ENCODE peak calls at places on chromosomes 5 and 9, in six cellular contexts. N, O, X, D, B and H are unnamed samples.
A peak's percentile ranks its signal among the peaks of the same experiment; 100 is the strongest.

GRCh38 chr9:111282940-111283339 is 47.1 kb downstream of the OR2K2 start:
- ATAC-seq in N (no peak), O (peak; percentile 36), X (no peak), D (no peak), B (no peak), H (peak; percentile 25)

GRCh38 chr9:37746448-37747270 is 6.9 kb upstream of the TRMT10B start:
- ATAC-seq in N (no peak), O (no peak), X (peak; percentile 60), D (peak; percentile 41), B (no peak), H (no peak)

GRCh38 chr5:123170816-123171345 is 81.8 kb downstream of the PRDM6 start:
- ATAC-seq in N (no peak), O (no peak), X (no peak), D (no peak), B (no peak), H (no peak)

GRCh38 chr9:110214090-110214489 is 6.1 kb upstream of the C9orf152 start:
- ATAC-seq in N (no peak), O (no peak), X (peak; percentile 85), D (no peak), B (no peak), H (no peak)

GRCh38 chr5:152443935-152444334 is 38.9 kb upstream of the NMUR2 start:
- ATAC-seq in N (no peak), O (no peak), X (no peak), D (no peak), B (no peak), H (no peak)

GRCh38 chr5:84384604-84385575 is at the start of gene EDIL3:
- ATAC-seq in N (peak; percentile 55), O (peak; percentile 61), X (peak; percentile 65), D (no peak), B (no peak), H (peak; percentile 32)

GRCh38 chr5:38634961-38635369 is 78.5 kb upstream of the LIFR start:
- ATAC-seq in N (no peak), O (no peak), X (no peak), D (no peak), B (peak; percentile 58), H (no peak)

GRCh38 chr5:71640408-71640807 is 53.3 kb downstream of the MCCC2 start:
- ATAC-seq in N (no peak), O (no peak), X (no peak), D (no peak), B (no peak), H (no peak)

GRCh38 chr5:136108131-136108739 is 24.4 kb upstream of the SMAD5 start:
- ATAC-seq in N (peak; percentile 82), O (no peak), X (no peak), D (no peak), B (no peak), H (no peak)

GRCh38 chr5:64690104-64690416 is 243 bp upstream of the SHISAL2B start:
- ATAC-seq in N (no peak), O (no peak), X (peak; percentile 19), D (no peak), B (peak; percentile 31), H (no peak)

GRCh38 chr9:137300607-137301085 is 1.4 kb downstream of the NRARP start:
- ATAC-seq in N (no peak), O (no peak), X (no peak), D (no peak), B (peak; percentile 23), H (no peak)

GRCh38 chr5:170291324-170291847 is 6.2 kb downstream of the LCP2 start:
- ATAC-seq in N (no peak), O (no peak), X (no peak), D (no peak), B (no peak), H (no peak)

GRCh38 chr5:89452081-89452480 is 569.1 kb upstream of the MEF2C start:
- ATAC-seq in N (no peak), O (no peak), X (no peak), D (no peak), B (no peak), H (no peak)

GRCh38 chr5:42518595-42519067 is 95.4 kb downstream of the GHR start:
- ATAC-seq in N (no peak), O (peak; percentile 78), X (no peak), D (no peak), B (no peak), H (peak; percentile 70)

GRCh38 chr9:137787786-137788505 is 89.6 kb upstream of the CACNA1B start:
- ATAC-seq in N (no peak), O (no peak), X (no peak), D (no peak), B (no peak), H (no peak)

GRCh38 chr9:81530407-81530810 is 158.9 kb downstream of the TLE1 start:
- ATAC-seq in N (no peak), O (peak; percentile 25), X (no peak), D (no peak), B (no peak), H (no peak)

GRCh38 chr5:142767178-142767577 is 3.0 kb upstream of the ARHGAP26 start:
- ATAC-seq in N (no peak), O (no peak), X (no peak), D (no peak), B (no peak), H (no peak)

GRCh38 chr5:142770650-142771609 is 753 bp downstream of the ARHGAP26 start:
- ATAC-seq in N (peak; percentile 7), O (peak; percentile 30), X (peak; percentile 73), D (peak; percentile 25), B (no peak), H (peak; percentile 37)

GRCh38 chr5:142767925-142768324 is 2.3 kb upstream of the ARHGAP26 start:
- ATAC-seq in N (no peak), O (no peak), X (no peak), D (no peak), B (no peak), H (no peak)

GRCh38 chr5:142769793-142770649 is at the start of gene ARHGAP26:
- ATAC-seq in N (peak; percentile 99), O (peak; percentile 99), X (peak; percentile 96), D (peak; percentile 96), B (peak; percentile 100), H (peak; percentile 99)

DNA sequence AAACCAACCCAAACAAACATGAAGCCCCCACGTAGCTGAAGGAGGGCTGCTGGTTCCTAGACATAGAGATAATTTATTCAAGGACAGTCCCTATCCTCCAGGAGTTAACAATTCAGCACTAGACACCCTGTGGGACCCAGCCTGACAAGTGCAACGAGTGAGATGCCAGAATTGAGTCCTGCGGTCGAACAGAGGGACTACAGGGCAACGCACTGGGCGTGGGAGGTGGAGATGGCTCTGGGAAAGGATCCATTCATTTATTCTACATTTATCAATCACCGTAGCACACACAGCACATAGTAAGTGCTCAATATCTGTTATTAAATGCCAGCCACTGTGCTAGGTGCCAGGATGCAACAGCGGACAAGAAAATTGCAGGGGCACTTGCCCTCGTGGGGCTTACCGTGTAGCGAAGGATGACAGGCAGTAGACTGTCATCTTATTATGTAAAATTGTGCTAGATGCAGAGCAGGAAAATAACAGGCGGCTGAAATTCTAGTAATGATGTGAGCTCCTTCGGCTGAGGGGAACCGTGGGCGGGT is 855 bp upstream of the ARHGAP26 start:
- ATAC-seq in N (no peak), O (no peak), X (peak; percentile 58), D (no peak), B (no peak), H (no peak)
- H3K27ac ChIP-seq in N (no peak overlapping the region), O (peak overlapping the region; percentile 88), X (no peak overlapping the region), D (no peak overlapping the region), B (no peak overlapping the region), H (peak overlapping the region; percentile 96)

GRCh38 chr5:150133581-150134197 is 22.0 kb downstream of the PDGFRB start:
- ATAC-seq in N (no peak), O (no peak), X (no peak), D (no peak), B (no peak), H (no peak)

GRCh38 chr5:150131978-150132694 is 23.5 kb downstream of the PDGFRB start:
- ATAC-seq in N (no peak), O (peak; percentile 4), X (no peak), D (no peak), B (no peak), H (peak; percentile 27)

GRCh38 chr5:150135557-150135956 is 20.1 kb downstream of the PDGFRB start:
- ATAC-seq in N (no peak), O (no peak), X (no peak), D (no peak), B (no peak), H (no peak)

GRCh38 chr5:150132740-150133139 is 22.9 kb downstream of the PDGFRB start:
- ATAC-seq in N (no peak), O (no peak), X (no peak), D (no peak), B (no peak), H (no peak)

GRCh38 chr5:150134198-150134588 is 21.5 kb downstream of the PDGFRB start:
- ATAC-seq in N (no peak), O (no peak), X (no peak), D (no peak), B (no peak), H (no peak)
- TF ChIP-seq POLR2A in N (no peak), O (no peak), X (no peak), D (no peak), B (no peak), H (no peak)

GRCh38 chr5:149428032-149428431 is 48.9 kb upstream of the IL17B start:
- ATAC-seq in N (no peak), O (no peak), X (no peak), D (no peak), B (no peak), H (no peak)
- TF ChIP-seq POLR2AphosphoS5 in N (no peak), O (no peak), X (no peak), D (no peak), B (no peak), H (peak; percentile 40)

GRCh38 chr5:8923516-8923915 is 622.4 kb downstream of the SEMA5A start:
- ATAC-seq in N (no peak), O (no peak), X (no peak), D (no peak), B (no peak), H (no peak)
- H3K27ac ChIP-seq in N (no peak overlapping the region), O (no peak overlapping the region), X (no peak overlapping the region), D (no peak overlapping the region), B (no peak overlapping the region), H (no peak overlapping the region)

GRCh38 chr9:117926031-117926655 is 221.9 kb downstream of the TLR4 start:
- ATAC-seq in N (no peak), O (no peak), X (no peak), D (no peak), B (no peak), H (no peak)
- TF ChIP-seq POLR2A in N (no peak), O (no peak), X (no peak), D (no peak), B (no peak), H (no peak)

GRCh38 chr5:95841914-95842812 is 19.6 kb upstream of the GLRX start:
- ATAC-seq in N (no peak), O (peak; percentile 89), X (no peak), D (no peak), B (no peak), H (peak; percentile 95)
- TF ChIP-seq POLR2AphosphoS5 in N (no peak), O (peak; percentile 89), X (no peak), D (no peak), B (no peak), H (peak; percentile 78)

DNA sequence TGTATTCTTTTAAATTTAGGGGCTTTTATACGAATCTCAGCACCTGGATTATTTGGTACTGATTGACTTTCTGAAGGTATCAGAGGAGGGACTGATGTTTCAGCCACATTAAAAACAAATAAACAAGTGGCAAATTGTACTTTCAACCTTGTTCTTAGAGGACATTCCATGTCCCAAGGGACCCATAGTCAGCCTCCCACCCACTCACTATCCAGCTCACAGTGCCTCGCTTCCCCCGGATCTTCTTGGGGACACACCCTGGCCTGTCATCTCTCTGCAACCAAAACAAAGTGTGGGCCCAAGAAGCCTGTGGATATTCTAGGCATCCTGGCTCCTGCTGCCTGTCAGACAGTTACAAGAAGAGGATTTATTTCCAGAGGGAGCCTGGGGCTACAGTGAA is 8.8 kb upstream of the BOD1 start:
- ATAC-seq in N (no peak), O (no peak), X (no peak), D (no peak), B (peak; percentile 5), H (no peak)
- H3K27ac ChIP-seq in N (no peak overlapping the region), O (no peak overlapping the region), X (no peak overlapping the region), D (no peak overlapping the region), B (no peak overlapping the region), H (no peak overlapping the region)